ENCODE peak calls at places on chromosomes 1 and 21, in four cellular contexts. One of them, this sample, is unnamed.

GRCh38 chr1:1020000-1020404 is at the start of gene AGRN:
- DNase-seq in NT2/D1: no peak
- DNase-seq in Calu3: peak; percentile 50
- DNase-seq in GM23338: peak; percentile 45
- DNase-seq in this sample: peak; percentile 73

GRCh38 chr1:208412994-208413393 is 168.8 kb upstream of the PLXNA2 start:
- DNase-seq in GM23338: no peak
- DNase-seq in NT2/D1: no peak
- DNase-seq in Calu3: no peak
- DNase-seq in this sample: no peak

GRCh38 chr1:232767381-232768074 is 37.7 kb upstream of the MAP10 start:
- DNase-seq in GM23338: no peak
- DNase-seq in NT2/D1: no peak
- DNase-seq in Calu3: peak; percentile 66
- DNase-seq in this sample: no peak

GRCh38 chr1:85838238-85838637 is 130.0 kb upstream of the ZNHIT6 start:
- DNase-seq in GM23338: no peak
- DNase-seq in NT2/D1: no peak
- DNase-seq in Calu3: no peak
- DNase-seq in this sample: no peak

GRCh38 chr21:34690041-34690792 is 21.4 kb downstream of the CLIC6 start:
- DNase-seq in NT2/D1: no peak
- DNase-seq in Calu3: peak; percentile 56
- DNase-seq in GM23338: no peak
- DNase-seq in this sample: no peak

GRCh38 chr1:77037990-77038389 is 170.7 kb downstream of the ST6GALNAC5 start:
- DNase-seq in Calu3: no peak
- DNase-seq in GM23338: no peak
- DNase-seq in NT2/D1: no peak
- DNase-seq in this sample: no peak

GRCh38 chr1:192707978-192708547 is 72.1 kb downstream of the RGS13 start:
- DNase-seq in Calu3: no peak
- DNase-seq in NT2/D1: no peak
- DNase-seq in GM23338: no peak
- DNase-seq in this sample: no peak

GRCh38 chr1:114024049-114024448 is 44.8 kb downstream of the OLFML3 start:
- DNase-seq in Calu3: no peak
- DNase-seq in GM23338: peak; percentile 75
- DNase-seq in NT2/D1: no peak
- DNase-seq in this sample: peak; percentile 51

GRCh38 chr1:182391362-182392044 is at the start of gene GLUL:
- DNase-seq in NT2/D1: peak; percentile 97
- DNase-seq in GM23338: peak; percentile 95
- DNase-seq in Calu3: peak; percentile 95
- DNase-seq in this sample: peak; percentile 99

GRCh38 chr1:28176492-28177470 is at the start of gene PTAFR:
- DNase-seq in GM23338: peak; percentile 15
- DNase-seq in Calu3: no peak
- DNase-seq in NT2/D1: no peak
- DNase-seq in this sample: no peak